ENCODE peak calls at places on chromosome 5, in four cellular contexts. One of them, this sample, is unnamed.

GRCh38 chr5:28523887-28524637 is 1485.7 kb upstream of the CDH9 start:
- DNase-seq in chondrocyte: no peak
- DNase-seq in MM.1S: no peak
- DNase-seq in NCI-H510A treated with DMSO at 0.1 percent for 48 hours: no peak
- DNase-seq in this sample: no peak

GRCh38 chr5:67976812-67977455 is 238.6 kb upstream of the PIK3R1 start:
- DNase-seq in chondrocyte: no peak
- DNase-seq in NCI-H510A treated with DMSO at 0.1 percent for 48 hours: no peak
- DNase-seq in MM.1S: no peak
- DNase-seq in this sample: no peak

GRCh38 chr5:115209279-115209678 is 39.6 kb upstream of the TRIM36 start:
- DNase-seq in MM.1S: peak
- DNase-seq in chondrocyte: no peak
- DNase-seq in NCI-H510A treated with DMSO at 0.1 percent for 48 hours: no peak
- DNase-seq in this sample: peak

GRCh38 chr5:55538621-55539020 is 3.9 kb upstream of the PLPP1 start:
- DNase-seq in MM.1S: peak
- DNase-seq in chondrocyte: no peak
- DNase-seq in NCI-H510A treated with DMSO at 0.1 percent for 48 hours: no peak
- DNase-seq in this sample: peak

GRCh38 chr5:179698935-179699639 is at the start of gene CANX:
- DNase-seq in NCI-H510A treated with DMSO at 0.1 percent for 48 hours: no peak
- DNase-seq in MM.1S: peak
- DNase-seq in chondrocyte: no peak
- DNase-seq in this sample: no peak

GRCh38 chr5:132812949-132813598 is at the start of gene SOWAHA:
- DNase-seq in MM.1S: no peak
- DNase-seq in chondrocyte: no peak
- DNase-seq in NCI-H510A treated with DMSO at 0.1 percent for 48 hours: peak
- DNase-seq in this sample: no peak

GRCh38 chr5:6595405-6595804 is 37.4 kb downstream of the NSUN2 start:
- DNase-seq in chondrocyte: no peak
- DNase-seq in NCI-H510A treated with DMSO at 0.1 percent for 48 hours: no peak
- DNase-seq in MM.1S: no peak
- DNase-seq in this sample: no peak

GRCh38 chr5:68287976-68288755 is 72.6 kb downstream of the PIK3R1 start:
- DNase-seq in NCI-H510A treated with DMSO at 0.1 percent for 48 hours: peak
- DNase-seq in chondrocyte: no peak
- DNase-seq in MM.1S: peak
- DNase-seq in this sample: peak

GRCh38 chr5:155735388-155735787 is 591.6 kb upstream of the SGCD start:
- DNase-seq in chondrocyte: no peak
- DNase-seq in NCI-H510A treated with DMSO at 0.1 percent for 48 hours: peak
- DNase-seq in MM.1S: no peak
- DNase-seq in this sample: no peak

GRCh38 chr5:36459191-36460135 is 146.9 kb upstream of the SLC1A3 start:
- DNase-seq in chondrocyte: no peak
- DNase-seq in NCI-H510A treated with DMSO at 0.1 percent for 48 hours: no peak
- DNase-seq in MM.1S: peak
- DNase-seq in this sample: peak

GRCh38 chr5:154189819-154190651 is 498 bp upstream of the GALNT10 start:
- DNase-seq in NCI-H510A treated with DMSO at 0.1 percent for 48 hours: peak
- DNase-seq in MM.1S: peak
- DNase-seq in chondrocyte: no peak
- DNase-seq in this sample: peak

GRCh38 chr5:149161026-149161687 is 19.9 kb downstream of the ABLIM3 start:
- DNase-seq in chondrocyte: no peak
- DNase-seq in MM.1S: no peak
- DNase-seq in NCI-H510A treated with DMSO at 0.1 percent for 48 hours: no peak
- DNase-seq in this sample: no peak

GRCh38 chr5:76402251-76402879 is 720 bp upstream of the IQGAP2 start:
- DNase-seq in MM.1S: peak
- DNase-seq in NCI-H510A treated with DMSO at 0.1 percent for 48 hours: no peak
- DNase-seq in chondrocyte: no peak
- DNase-seq in this sample: peak

GRCh38 chr5:22109315-22109714 is 743.8 kb downstream of the CDH12 start:
- DNase-seq in NCI-H510A treated with DMSO at 0.1 percent for 48 hours: no peak
- DNase-seq in chondrocyte: no peak
- DNase-seq in MM.1S: no peak
- DNase-seq in this sample: no peak